ENCODE peak calls at places on chromosomes 16 and 17, in six cellular contexts. L is astrocyte of the spinal cord; E is left ventricle myocardium inferior; H is fibroblast of pulmonary artery; K is foreskin fibroblast; I is CD8-positive, alpha-beta T cell. V is an unnamed sample.
A peak's percentile ranks its signal among the peaks of the same experiment; 100 is the strongest.

GRCh38 chr17:45143767-45144198 is 4.5 kb upstream of the HEXIM1 start:
- DNase-seq in I (no peak), L (peak; percentile 80), E (peak; percentile 92), H (peak; percentile 88), K (peak; percentile 92), V (peak; percentile 83)

GRCh38 chr16:10180771-10181163 is 1.5 kb downstream of the GRIN2A start:
- DNase-seq in K (no peak), L (no peak), H (peak; percentile 2), E (no peak), I (no peak), V (peak; percentile 8)

GRCh38 chr17:14748036-14748715 is 447.3 kb downstream of the HS3ST3B1 start:
- DNase-seq in L (no peak), E (no peak), H (no peak), I (no peak), K (no peak), V (no peak)

GRCh38 chr17:60817187-60817586 is 139.5 kb downstream of the BCAS3 start:
- DNase-seq in L (peak; percentile 75), H (peak; percentile 92), I (no peak), K (peak; percentile 71), E (no peak), V (peak; percentile 87)

GRCh38 chr16:64589836-64590235 is 532.0 kb downstream of the CDH11 start:
- DNase-seq in E (no peak), I (no peak), L (peak; percentile 52), K (peak; percentile 7), H (peak; percentile 53), V (peak; percentile 46)

GRCh38 chr16:69762843-69763556 is 868 bp downstream of the WWP2 start:
- DNase-seq in H (peak; percentile 53), K (no peak), I (no peak), L (peak; percentile 42), E (no peak), V (peak; percentile 42)

GRCh38 chr16:67951485-67951884 is 7.6 kb upstream of the LCAT start:
- DNase-seq in I (no peak), L (no peak), E (peak; percentile 77), K (no peak), H (no peak), V (no peak)

GRCh38 chr17:9271989-9272388 is 250.7 kb downstream of the NTN1 start:
- DNase-seq in L (no peak), I (no peak), H (no peak), E (no peak), K (no peak), V (no peak)

GRCh38 chr16:19135896-19136438 is 22.2 kb downstream of the ITPRIPL2 start:
- DNase-seq in I (no peak), K (no peak), L (peak; percentile 29), H (no peak), E (peak; percentile 43), V (peak; percentile 54)

GRCh38 chr17:82292251-82293154 is 19.0 kb upstream of the CSNK1D start:
- DNase-seq in I (peak; percentile 88), K (peak; percentile 99), H (peak; percentile 99), L (peak; percentile 98), E (peak; percentile 96), V (peak; percentile 99)

GRCh38 chr16:57794849-57795430 is 7.4 kb downstream of the KIFC3 start:
- DNase-seq in I (no peak), E (no peak), H (no peak), L (no peak), K (no peak), V (no peak)

GRCh38 chr17:44844390-44844830 is 3.3 kb upstream of the HIGD1B start:
- DNase-seq in L (no peak), E (peak; percentile 61), K (no peak), H (peak; percentile 46), I (no peak), V (no peak)

GRCh38 chr16:48597563-48598392 is 12.2 kb downstream of the N4BP1 start:
- DNase-seq in E (no peak), K (peak; percentile 53), H (no peak), I (no peak), L (peak; percentile 8), V (peak; percentile 28)

GRCh38 chr16:8194795-8195194 is 395.5 kb downstream of the TMEM114 start:
- DNase-seq in L (no peak), K (no peak), E (no peak), H (no peak), I (no peak), V (no peak)

GRCh38 chr16:56513972-56514371 is 5.9 kb downstream of the BBS2 start:
- DNase-seq in I (peak; percentile 14), L (peak; percentile 74), H (peak; percentile 77), K (peak; percentile 57), E (no peak), V (peak; percentile 71)

GRCh38 chr16:67844441-67844840 is 2.3 kb upstream of the NUTF2 start:
- DNase-seq in I (no peak), K (peak; percentile 34), L (no peak), H (peak; percentile 33), E (no peak), V (peak; percentile 30)

GRCh38 chr16:66719246-66719645 is 22.7 kb upstream of the CMTM4 start:
- DNase-seq in L (no peak), E (no peak), I (no peak), K (no peak), H (no peak), V (no peak)

GRCh38 chr17:68398731-68399637 is 58.3 kb downstream of the WIPI1 start:
- DNase-seq in E (peak; percentile 49), I (no peak), L (peak; percentile 76), K (peak; percentile 77), H (peak; percentile 83), V (peak; percentile 89)

GRCh38 chr16:22027633-22028032 is 19.7 kb downstream of the MOSMO start:
- DNase-seq in L (no peak), E (no peak), H (no peak), I (no peak), K (peak; percentile 48), V (no peak)

GRCh38 chr16:16857603-16858283 is 478.8 kb downstream of the NPIPA7 start:
- DNase-seq in H (no peak), K (no peak), E (no peak), I (no peak), L (no peak), V (no peak)

GRCh38 chr17:45753645-45754225 is 30.4 kb upstream of the CRHR1 start:
- DNase-seq in K (no peak), H (no peak), L (no peak), E (no peak), I (no peak), V (no peak)

GRCh38 chr17:67759355-67760171 is 41.8 kb downstream of the NOL11 start:
- DNase-seq in L (peak; percentile 13), I (no peak), K (peak; percentile 49), E (peak; percentile 48), H (peak; percentile 63), V (peak; percentile 65)

GRCh38 chr16:27169511-27170071 is 33.7 kb upstream of the KDM8 start:
- DNase-seq in L (peak; percentile 92), H (peak; percentile 81), I (peak; percentile 71), K (peak; percentile 80), E (no peak), V (peak; percentile 85)

GRCh38 chr17:33436321-33436720 is 143.2 kb upstream of the ASIC2 start:
- DNase-seq in K (peak; percentile 8), E (no peak), L (peak; percentile 1), H (peak; percentile 43), I (no peak), V (peak; percentile 47)

GRCh38 chr17:67021196-67021595 is 23.2 kb upstream of the CACNG1 start:
- DNase-seq in K (no peak), E (no peak), H (no peak), L (no peak), I (no peak), V (no peak)

GRCh38 chr17:80129006-80129565 is 17.8 kb downstream of the EIF4A3 start:
- DNase-seq in L (no peak), I (no peak), E (no peak), H (peak; percentile 22), K (no peak), V (no peak)

GRCh38 chr17:165939-166338 is 15.5 kb downstream of the DOC2B start:
- DNase-seq in I (no peak), L (no peak), K (no peak), E (no peak), H (no peak), V (no peak)

GRCh38 chr17:27529230-27529796 is 73.1 kb downstream of the KSR1 start:
- DNase-seq in E (no peak), I (no peak), H (peak; percentile 72), L (peak; percentile 62), K (no peak), V (peak; percentile 89)
- H3K4me3 ChIP-seq in E (no peak overlapping the region), I (no peak overlapping the region), H (no peak overlapping the region), L (no peak overlapping the region), K (no peak overlapping the region), V (no peak overlapping the region)

GRCh38 chr16:87930456-87930855 is 5.9 kb downstream of the CA5A start:
- DNase-seq in I (no peak), L (no peak), H (no peak), K (no peak), E (no peak), V (peak; percentile 30)
- TF ChIP-seq CTCF in I (no peak), L (peak; percentile 18), H (peak; percentile 31), K (peak; percentile 18), E (no peak), V (peak; percentile 41)

GRCh38 chr17:1174490-1174889 is 5.3 kb downstream of the ABR start:
- DNase-seq in K (no peak), I (no peak), H (no peak), L (no peak), E (no peak), V (no peak)

GRCh38 chr17:1179635-1180433 is at the start of gene ABR:
- DNase-seq in I (peak; percentile 52), L (peak; percentile 26), H (peak; percentile 32), E (peak; percentile 55), K (no peak), V (peak; percentile 39)

GRCh38 chr17:1180434-1180742 is 607 bp upstream of the ABR start:
- DNase-seq in H (no peak), L (no peak), K (no peak), I (no peak), E (no peak), V (no peak)

GRCh38 chr17:1179112-1179634 is 608 bp downstream of the ABR start:
- DNase-seq in L (no peak), K (no peak), H (no peak), E (no peak), I (no peak), V (no peak)

DNA sequence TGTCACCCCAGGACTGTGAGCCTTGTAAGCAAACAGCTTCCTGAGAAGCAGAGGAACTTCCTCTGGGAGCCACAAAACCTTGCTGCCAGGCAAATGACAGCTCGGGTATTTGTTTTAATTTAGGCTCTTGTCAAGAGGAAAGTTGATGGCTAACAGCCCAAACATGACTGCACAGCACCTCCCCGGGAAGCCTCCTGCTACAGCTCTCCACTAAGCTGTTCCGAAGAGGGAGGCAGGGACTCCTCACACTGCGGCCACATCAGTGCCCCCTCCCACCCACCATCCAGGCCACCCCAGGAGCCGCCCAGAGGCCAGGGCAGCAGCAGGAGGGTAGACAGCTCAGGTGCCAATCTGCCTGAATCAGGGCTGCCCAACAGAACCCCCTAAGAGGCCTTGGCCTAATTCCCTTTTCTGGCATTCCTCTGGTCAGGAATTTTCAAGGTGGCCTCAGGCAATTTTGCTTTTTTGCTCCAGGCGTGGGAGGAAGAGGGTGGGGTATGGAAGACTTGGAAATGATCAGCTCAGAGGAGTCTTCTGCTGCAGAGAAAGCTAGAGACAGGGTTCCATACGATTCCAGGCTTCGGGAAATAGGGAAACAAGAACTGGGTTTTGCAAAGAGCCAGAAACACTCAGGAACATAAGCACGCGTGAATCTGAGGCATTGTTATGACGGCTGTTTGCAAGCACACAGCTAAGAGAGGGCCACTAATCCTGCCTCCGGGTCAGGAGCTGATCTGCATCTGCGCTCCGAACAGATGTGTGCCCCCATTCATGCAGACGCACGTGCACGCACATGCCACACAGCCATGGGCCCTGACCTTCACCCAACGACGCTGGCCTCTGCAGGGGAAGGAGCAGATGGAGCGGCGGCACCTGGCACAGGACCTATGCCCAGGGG is 2.4 kb downstream of the ABR start:
- DNase-seq in K (peak; percentile 27), E (peak; percentile 43), H (peak; percentile 45), L (peak; percentile 47), I (no peak), V (peak; percentile 30)
- H3K4me3 ChIP-seq in K (peak overlapping the region; percentile 2), E (peak overlapping the region; percentile 42), H (no peak overlapping the region), L (no peak overlapping the region), I (no peak overlapping the region), V (no peak overlapping the region)

GRCh38 chr17:73936908-73937627 is 266.4 kb upstream of the RPL38 start:
- DNase-seq in I (no peak), L (no peak), H (no peak), K (no peak), E (no peak), V (no peak)
- TF ChIP-seq CTCF in I (no peak), L (no peak), H (no peak), K (no peak), E (no peak), V (no peak)

V was measured in fibroblast of villous mesenchyme.